ENCODE peak calls at places on chromosome 22, in six cellular contexts. T, J, W, D, V and G are unnamed samples.

GRCh38 chr22:35651085-35651484 is 2.8 kb downstream of the APOL6 start:
- DNase-seq in T (no peak), J (no peak), W (peak), D (no peak), V (no peak), G (no peak)

GRCh38 chr22:27224485-27225364 is 567.3 kb downstream of the MIAT start:
- DNase-seq in T (no peak), J (peak), W (no peak), D (no peak), V (no peak), G (no peak)

GRCh38 chr22:23796461-23796860 is 9.7 kb downstream of the SMARCB1 start:
- DNase-seq in T (no peak), J (peak), W (no peak), D (no peak), V (no peak), G (no peak)

GRCh38 chr22:39238561-39238960 is 6.2 kb downstream of the PDGFB start:
- DNase-seq in T (no peak), J (no peak), W (no peak), D (no peak), V (no peak), G (no peak)

GRCh38 chr22:23291806-23292452 is 111.6 kb downstream of the BCR start:
- DNase-seq in T (no peak), J (no peak), W (no peak), D (no peak), V (no peak), G (no peak)

GRCh38 chr22:26124991-26125725 is 44.1 kb upstream of the SEZ6L start:
- DNase-seq in T (no peak), J (no peak), W (no peak), D (no peak), V (no peak), G (no peak)

GRCh38 chr22:41768420-41768819 is 32.1 kb upstream of the CCDC134 start:
- DNase-seq in T (no peak), J (no peak), W (no peak), D (no peak), V (no peak), G (no peak)

GRCh38 chr22:36951746-36952145 is 38.3 kb downstream of the CSF2RB start:
- DNase-seq in T (no peak), J (no peak), W (no peak), D (no peak), V (no peak), G (no peak)

GRCh38 chr22:26330971-26331625 is 98.0 kb upstream of the ASPHD2 start:
- DNase-seq in T (peak), J (peak), W (peak), D (peak), V (peak), G (peak)

GRCh38 chr22:26835929-26836528 is 178.6 kb downstream of the MIAT start:
- DNase-seq in T (peak), J (peak), W (peak), D (peak), V (peak), G (peak)

GRCh38 chr22:33477131-33478111 is 419.2 kb upstream of the SYN3 start:
- DNase-seq in T (no peak), J (no peak), W (no peak), D (no peak), V (no peak), G (no peak)

GRCh38 chr22:24768537-24769374 is 5.8 kb downstream of the PIWIL3 start:
- DNase-seq in T (peak), J (peak), W (peak), D (peak), V (peak), G (peak)

GRCh38 chr22:40462195-40462988 is 92.0 kb downstream of the SGSM3 start:
- DNase-seq in T (no peak), J (no peak), W (no peak), D (peak), V (no peak), G (no peak)

GRCh38 chr22:25702046-25702445 is 39.9 kb upstream of the MYO18B start:
- DNase-seq in T (no peak), J (peak), W (no peak), D (peak), V (no peak), G (peak)

GRCh38 chr22:26542831-26543230 is 30.6 kb upstream of the TFIP11 start:
- DNase-seq in T (no peak), J (no peak), W (no peak), D (no peak), V (no peak), G (no peak)

GRCh38 chr22:33519140-33519973 is 400.9 kb downstream of the LARGE1 start:
- DNase-seq in T (no peak), J (peak), W (peak), D (peak), V (peak), G (peak)

GRCh38 chr22:38449776-38450175 is 5.2 kb downstream of the KCNJ4 start:
- DNase-seq in T (no peak), J (no peak), W (no peak), D (no peak), V (no peak), G (no peak)

GRCh38 chr22:39622881-39623367 is 52.4 kb downstream of the CACNA1I start:
- DNase-seq in T (peak), J (peak), W (peak), D (peak), V (peak), G (peak)

GRCh38 chr22:42893366-42894150 is 36.5 kb upstream of the ARFGAP3 start:
- DNase-seq in T (no peak), J (no peak), W (no peak), D (no peak), V (no peak), G (no peak)

GRCh38 chr22:41952713-41953112 is 763 bp downstream of the SMIM45 start:
- DNase-seq in T (no peak), J (no peak), W (no peak), D (no peak), V (no peak), G (no peak)

GRCh38 chr22:39900306-39901227 is at the start of gene GRAP2:
- DNase-seq in T (no peak), J (no peak), W (no peak), D (no peak), V (peak), G (no peak)

GRCh38 chr22:19059481-19060278 is 62.5 kb downstream of the DGCR2 start:
- DNase-seq in T (no peak), J (no peak), W (no peak), D (no peak), V (no peak), G (no peak)

GRCh38 chr22:38469306-38469781 is 1.4 kb downstream of the KDELR3 start:
- DNase-seq in T (no peak), J (no peak), W (no peak), D (no peak), V (no peak), G (no peak)

GRCh38 chr22:38088723-38089473 is 4.9 kb upstream of the SLC16A8 start:
- DNase-seq in T (no peak), J (peak), W (no peak), D (no peak), V (no peak), G (no peak)

DNA sequence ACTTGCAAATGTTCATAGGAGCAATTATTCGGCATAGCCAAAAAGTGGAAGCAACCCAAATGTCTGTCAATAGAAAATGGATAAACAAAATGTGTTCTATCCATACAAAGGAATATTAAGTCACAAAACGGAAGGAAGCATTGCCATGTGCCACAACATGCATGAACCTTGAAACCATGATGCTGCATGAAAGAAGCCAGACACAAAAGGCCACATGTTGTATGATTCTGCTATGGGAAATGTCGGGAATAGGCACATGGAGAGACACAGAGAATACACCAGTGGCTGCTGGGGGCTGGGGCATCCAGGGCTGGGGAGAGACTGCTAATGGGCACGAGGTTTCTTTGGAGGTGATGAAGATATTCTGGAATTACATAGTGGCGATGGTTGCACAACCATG is 6.1 kb upstream of the OSM start:
- DNase-seq in T (no peak), J (no peak), W (no peak), D (no peak), V (no peak), G (no peak)
- TF ChIP-seq JUND in T (no peak), J (no peak), W (no peak), D (no peak), V (no peak), G (no peak)

DNA sequence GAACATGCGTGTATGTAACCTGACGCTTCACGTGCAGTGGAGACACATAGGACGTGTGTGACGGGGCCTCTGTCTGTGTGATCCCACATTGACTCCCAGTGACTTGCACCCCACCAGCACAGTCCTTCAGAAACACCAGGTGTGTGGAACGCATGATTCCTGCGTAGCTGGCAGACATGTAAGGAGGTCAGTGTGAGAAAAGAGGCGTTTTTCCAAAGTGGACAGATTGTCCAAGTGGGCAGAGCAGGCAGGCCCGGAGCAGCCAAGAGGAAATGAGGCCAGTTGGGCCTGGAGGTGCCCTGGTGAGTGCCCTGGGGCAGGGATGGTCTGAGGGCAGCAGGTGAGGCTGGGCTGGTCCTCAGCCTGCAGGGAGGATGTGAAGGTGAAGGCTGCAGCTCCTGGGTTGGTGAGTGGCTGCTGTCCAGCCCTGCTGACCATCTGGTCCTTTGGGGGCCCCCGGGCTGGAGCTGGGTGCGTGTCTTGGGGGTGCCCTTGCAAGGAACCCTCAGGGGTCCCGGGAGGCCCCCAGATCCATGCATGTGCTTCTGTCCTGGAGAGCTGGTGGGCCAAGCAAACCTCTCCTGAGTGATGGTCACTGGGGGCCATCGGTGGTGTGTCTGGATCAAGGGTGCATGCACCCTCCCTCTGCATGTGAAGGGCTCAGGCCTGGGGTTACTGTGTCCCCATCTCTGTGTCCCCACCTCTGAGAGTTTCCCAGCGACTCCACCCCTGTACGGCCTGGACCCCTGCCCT is 26.6 kb downstream of the SHANK3 start:
- DNase-seq in T (no peak), J (no peak), W (no peak), D (no peak), V (no peak), G (no peak)
- TF ChIP-seq JUND in T (no peak), J (no peak), W (no peak), D (no peak), V (no peak), G (no peak)

DNA sequence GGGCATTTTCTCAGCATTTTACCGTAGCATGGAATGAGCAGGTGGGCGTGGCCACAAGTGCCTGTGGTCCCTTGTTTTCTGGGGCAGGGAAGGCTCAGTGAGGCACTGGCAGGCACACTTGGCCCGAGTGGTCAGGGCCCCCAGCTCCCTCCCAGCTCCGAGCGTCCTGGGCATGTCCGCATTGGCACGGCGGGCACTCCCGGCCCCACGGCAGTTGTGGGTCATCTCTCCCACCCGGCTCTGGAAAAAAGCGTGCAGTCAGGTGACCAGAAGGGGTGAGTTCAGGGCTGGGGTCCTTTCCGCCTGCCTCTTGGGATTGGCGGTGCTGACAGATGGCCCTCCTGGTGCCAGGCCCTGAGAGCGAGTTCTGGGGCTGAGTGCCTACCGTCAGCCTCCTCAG is 55.8 kb downstream of the GRAMD4 start:
- DNase-seq in T (no peak), J (no peak), W (no peak), D (no peak), V (no peak), G (no peak)
- TF ChIP-seq JUND in T (no peak), J (no peak), W (no peak), D (no peak), V (no peak), G (no peak)

DNA sequence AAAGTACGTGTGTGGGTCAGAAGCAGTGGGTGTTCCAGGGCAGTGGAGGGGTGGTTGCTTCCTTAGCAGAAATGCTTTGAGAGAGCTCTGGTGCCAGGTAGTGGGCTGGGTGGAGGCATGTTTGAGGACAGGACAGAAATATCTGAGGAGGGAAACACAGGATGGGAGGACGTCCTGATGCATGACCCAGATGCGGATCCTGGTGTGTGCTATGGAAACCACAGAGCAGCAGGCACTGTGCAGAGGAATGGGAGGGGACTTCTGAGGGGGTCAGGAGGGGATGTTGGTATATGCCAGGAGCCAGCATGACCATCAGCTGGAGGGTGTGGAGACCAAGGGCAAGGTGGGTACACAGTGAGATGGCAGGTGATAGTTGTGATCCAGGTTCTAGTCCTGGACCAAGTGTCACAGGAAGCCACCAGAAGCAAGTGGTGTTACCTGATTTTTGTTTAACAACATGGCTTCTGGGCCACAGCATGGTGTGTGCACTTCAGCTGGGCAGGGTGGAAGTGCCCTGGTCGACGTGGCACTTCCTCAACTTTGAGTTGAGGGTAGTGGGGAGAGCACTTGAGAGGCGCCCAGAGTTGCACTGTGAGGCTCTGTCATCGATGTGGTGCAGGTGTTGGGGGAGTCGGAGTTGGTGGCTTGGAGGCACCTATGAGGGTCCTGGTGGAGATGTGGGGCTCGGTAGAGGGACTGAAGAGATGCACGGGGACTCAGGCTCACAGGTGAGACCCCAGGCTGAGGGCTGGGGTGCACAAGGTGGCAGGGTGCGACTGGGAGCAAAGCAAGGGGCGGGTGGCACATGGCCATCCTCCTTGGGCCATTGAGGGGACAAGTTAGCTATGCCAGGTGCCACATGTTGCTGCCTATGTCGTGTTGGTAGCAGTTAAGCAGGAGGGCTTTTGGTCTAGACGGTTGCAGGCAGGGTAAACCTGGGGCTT is 7.5 kb downstream of the DGCR8 start:
- DNase-seq in T (no peak), J (no peak), W (no peak), D (no peak), V (no peak), G (no peak)
- TF ChIP-seq JUND in T (no peak), J (no peak), W (no peak), D (no peak), V (no peak), G (no peak)

GRCh38 chr22:18022851-18023250 is 1.5 kb downstream of the MICAL3 start:
- DNase-seq in T (no peak), J (no peak), W (no peak), D (no peak), V (no peak), G (no peak)
- TF ChIP-seq JUND in T (no peak), J (no peak), W (no peak), D (no peak), V (no peak), G (no peak)

DNA sequence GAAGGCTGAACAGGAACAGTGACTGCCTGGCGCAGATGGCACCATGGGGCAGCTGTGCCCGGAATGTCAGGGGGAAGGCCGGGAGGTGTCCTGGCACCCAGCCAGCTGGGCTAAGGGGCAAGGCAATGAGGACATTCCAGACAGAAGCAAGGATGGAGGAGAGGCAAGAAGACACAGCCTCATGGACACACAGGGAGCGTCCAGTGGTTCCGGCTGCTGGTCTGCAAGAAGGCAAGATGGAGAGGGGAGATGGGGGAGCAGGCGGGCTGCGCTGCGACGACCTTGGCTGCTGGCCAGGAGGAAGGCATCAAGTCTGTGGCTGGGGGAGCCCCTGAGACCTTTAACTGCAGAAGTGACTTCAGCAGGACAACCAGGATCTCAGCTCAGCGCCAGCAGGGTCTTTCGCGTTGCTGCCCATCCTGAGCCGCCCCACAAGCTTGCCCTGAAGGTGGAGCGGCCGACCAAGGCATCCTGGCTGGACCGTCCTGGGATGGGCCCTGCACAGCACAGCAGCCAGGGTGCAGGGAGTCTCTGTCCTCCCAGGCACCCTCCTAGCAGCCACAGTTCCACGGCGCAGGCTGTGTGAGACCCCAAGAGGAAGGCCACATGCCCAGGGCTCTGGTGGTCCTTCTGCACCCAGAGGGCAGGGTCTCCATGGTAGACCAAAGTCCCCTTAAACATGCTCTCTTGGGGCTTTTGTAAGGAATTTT is 531.7 kb downstream of the BRD1 start:
- DNase-seq in T (no peak), J (no peak), W (peak), D (no peak), V (no peak), G (no peak)
- TF ChIP-seq JUND in T (no peak), J (no peak), W (no peak), D (no peak), V (no peak), G (no peak)

GRCh38 chr22:49244466-49245420 is 582.9 kb downstream of the BRD1 start:
- DNase-seq in T (no peak), J (no peak), W (peak), D (no peak), V (no peak), G (no peak)
- TF ChIP-seq JUND in T (no peak), J (no peak), W (no peak), D (no peak), V (no peak), G (no peak)